ENCODE peak calls at places on chromosomes 4 and X, in four cellular contexts. H, V, Q and U are unnamed samples.

GRCh38 chr4:144615182-144615581 is 30.8 kb upstream of the HHIP start:
- DNase-seq in H (peak; percentile 45), V (no peak), Q (no peak), U (no peak)

GRCh38 chr4:7295917-7296660 is 103.8 kb downstream of the SORCS2 start:
- DNase-seq in H (no peak), V (peak; percentile 42), Q (peak; percentile 10), U (peak; percentile 68)

GRCh38 chr4:132203618-132204017 is 945.5 kb upstream of the PCDH10 start:
- DNase-seq in H (no peak), V (no peak), Q (no peak), U (no peak)

GRCh38 chr4:77385124-77385969 is 220.3 kb upstream of the CXCL13 start:
- DNase-seq in H (peak; percentile 32), V (peak; percentile 69), Q (peak; percentile 54), U (no peak)

GRCh38 chr4:20311863-20312262 is 60.2 kb downstream of the SLIT2 start:
- DNase-seq in H (no peak), V (no peak), Q (no peak), U (no peak)

GRCh38 chr4:70511365-70511764 is 7.0 kb upstream of the AMTN start:
- DNase-seq in H (no peak), V (no peak), Q (no peak), U (no peak)

GRCh38 chrX:38959736-38960534 is 158.7 kb downstream of the MID1IP1 start:
- DNase-seq in H (no peak), V (no peak), Q (no peak), U (no peak)

GRCh38 chr4:138513535-138513934 is 271.4 kb upstream of the SLC7A11 start:
- DNase-seq in H (no peak), V (no peak), Q (no peak), U (no peak)

GRCh38 chr4:186691396-186691795 is 32.3 kb downstream of the FAT1 start:
- DNase-seq in H (no peak), V (no peak), Q (no peak), U (no peak)

GRCh38 chrX:44308869-44309268 is 34.6 kb downstream of the EFHC2 start:
- DNase-seq in H (no peak), V (no peak), Q (no peak), U (no peak)

GRCh38 chr4:3484057-3484973 is 21.2 kb downstream of the DOK7 start:
- DNase-seq in H (peak; percentile 90), V (no peak), Q (peak; percentile 7), U (no peak)

GRCh38 chrX:143121471-143121870 is 95.7 kb downstream of the SPANXN4 start:
- DNase-seq in H (peak; percentile 0), V (no peak), Q (no peak), U (no peak)

GRCh38 chrX:18877472-18877871 is 106.4 kb downstream of the PHKA2 start:
- DNase-seq in H (no peak), V (no peak), Q (no peak), U (no peak)

GRCh38 chrX:134801267-134801666 is 143.0 kb upstream of the PLAC1 start:
- DNase-seq in H (no peak), V (no peak), Q (no peak), U (no peak)

GRCh38 chrX:34275710-34276109 is 143.6 kb upstream of the FAM47A start:
- DNase-seq in H (no peak), V (no peak), Q (no peak), U (no peak)

GRCh38 chrX:138638996-138639395 is 72.5 kb downstream of the FGF13 start:
- DNase-seq in H (no peak), V (no peak), Q (no peak), U (no peak)

GRCh38 chrX:12686324-12686723 is 104.9 kb upstream of the PRPS2 start:
- DNase-seq in H (no peak), V (no peak), Q (no peak), U (no peak)

GRCh38 chr4:94961420-94961819 is 203.7 kb downstream of the BMPR1B start:
- DNase-seq in H (no peak), V (no peak), Q (no peak), U (no peak)

GRCh38 chr4:72063726-72064125 is 31.9 kb downstream of the NPFFR2 start:
- DNase-seq in H (no peak), V (no peak), Q (no peak), U (no peak)

GRCh38 chrX:10611441-10612090 is 8.8 kb downstream of the MID1 start:
- DNase-seq in H (no peak), V (no peak), Q (no peak), U (no peak)

GRCh38 chr4:166277851-166278250 is 404.8 kb downstream of the TLL1 start:
- DNase-seq in H (peak; percentile 5), V (no peak), Q (no peak), U (no peak)

GRCh38 chrX:18701621-18702361 is 5.7 kb upstream of the PPEF1 start:
- DNase-seq in H (peak; percentile 71), V (no peak), Q (no peak), U (no peak)

GRCh38 chr4:70531981-70532380 is 13.6 kb downstream of the AMTN start:
- DNase-seq in H (no peak), V (peak; percentile 15), Q (peak; percentile 12), U (no peak)

GRCh38 chrX:87702795-87703194 is 185.2 kb downstream of the KLHL4 start:
- DNase-seq in H (peak; percentile 52), V (no peak), Q (no peak), U (no peak)

GRCh38 chr4:166104623-166105022 is 231.6 kb downstream of the TLL1 start:
- DNase-seq in H (no peak), V (no peak), Q (no peak), U (no peak)

GRCh38 chrX:106898462-106898861 is 4.7 kb downstream of the RIPPLY1 start:
- DNase-seq in H (peak; percentile 23), V (peak; percentile 48), Q (no peak), U (no peak)

GRCh38 chrX:53263597-53264094 is 17.7 kb downstream of the IQSEC2 start:
- DNase-seq in H (peak; percentile 88), V (no peak), Q (peak; percentile 59), U (no peak)

GRCh38 chr4:97910005-97910404 is 233.3 kb downstream of the STPG2 start:
- DNase-seq in H (no peak), V (no peak), Q (peak; percentile 10), U (no peak)